ENCODE peak calls at places on chromosomes 13 and 19, in five cellular contexts. L is mesenchymal stem cell; X is adrenal gland; G is CD8-positive, alpha-beta memory T cell; Z is AG04450. S is an unnamed sample. For H3K9me3, the result is how much of the 10 kb centered on the place peaks cover.

GRCh38 chr13:21730186-21730880 is 59.5 kb downstream of the FGF9 start:
- DNase-seq in L (no peak), X (no peak), G (no peak), Z (no peak), S (no peak)

GRCh38 chr13:110799246-110800236 is 86.0 kb downstream of the ING1 start:
- DNase-seq in L (peak), X (no peak), G (no peak), Z (peak), S (peak)

GRCh38 chr13:63481334-63481733 is 2065.7 kb upstream of the PCDH20 start:
- DNase-seq in L (peak), X (no peak), G (no peak), Z (no peak), S (no peak)

GRCh38 chr13:33761744-33762143 is 56.2 kb upstream of the RFC3 start:
- DNase-seq in L (no peak), X (no peak), G (no peak), Z (no peak), S (no peak)

GRCh38 chr19:48935864-48936263 is 2.4 kb downstream of the DHDH start:
- DNase-seq in L (no peak), X (no peak), G (no peak), Z (no peak), S (peak)

GRCh38 chr13:22316494-22317025 is 645.7 kb downstream of the FGF9 start:
- DNase-seq in L (no peak), X (no peak), G (no peak), Z (no peak), S (no peak)

GRCh38 chr19:48887861-48888612 is 10.5 kb downstream of the TULP2 start:
- DNase-seq in L (no peak), X (no peak), G (no peak), Z (no peak), S (no peak)

GRCh38 chr19:29724102-29724641 is 9.1 kb upstream of the C19orf12 start:
- DNase-seq in L (peak), X (no peak), G (no peak), Z (no peak), S (no peak)

GRCh38 chr19:29001922-29002247 is 211.1 kb downstream of the UQCRFS1 start:
- DNase-seq in L (no peak), X (no peak), G (no peak), Z (no peak), S (no peak)

GRCh38 chr13:108777421-108778420 is 148.3 kb downstream of the MYO16 start:
- DNase-seq in L (peak), X (no peak), G (no peak), Z (peak), S (no peak)

GRCh38 chr13:75760182-75760981 is 124.3 kb downstream of the LMO7 start:
- DNase-seq in L (no peak), X (no peak), G (no peak), Z (no peak), S (no peak)

GRCh38 chr13:59774511-59774911 is 389.2 kb downstream of the DIAPH3 start:
- DNase-seq in L (peak), X (no peak), G (no peak), Z (peak), S (no peak)

GRCh38 chr19:16078759-16079707 is 2.7 kb downstream of the TPM4 start:
- DNase-seq in L (peak), X (no peak), G (peak), Z (peak), S (peak)

GRCh38 chr13:34416833-34417425 is 525.1 kb upstream of the NBEA start:
- DNase-seq in L (no peak), X (no peak), G (no peak), Z (peak), S (peak)

GRCh38 chr13:75702476-75702875 is 66.3 kb downstream of the LMO7 start:
- DNase-seq in L (no peak), X (no peak), G (no peak), Z (no peak), S (no peak)

GRCh38 chr13:113930711-113931637 is 42.9 kb downstream of the C13orf46 start:
- DNase-seq in L (no peak), X (peak), G (peak), Z (no peak), S (no peak)

GRCh38 chr19:29837448-29837961 is 25.7 kb downstream of the CCNE1 start:
- DNase-seq in L (no peak), X (no peak), G (peak), Z (no peak), S (no peak)

GRCh38 chr19:14022469-14022868 is 5.5 kb upstream of the RLN3 start:
- DNase-seq in L (no peak), X (no peak), G (no peak), Z (no peak), S (no peak)

GRCh38 chr19:55440411-55441105 is 2.5 kb downstream of the SHISA7 start:
- DNase-seq in L (no peak), X (no peak), G (no peak), Z (no peak), S (no peak)

GRCh38 chr13:75442736-75443234 is 39.2 kb downstream of the TBC1D4 start:
- DNase-seq in L (peak), X (no peak), G (no peak), Z (no peak), S (peak)

GRCh38 chr19:42280761-42281174 is 11.7 kb downstream of the CIC start:
- DNase-seq in L (peak), X (peak), G (no peak), Z (no peak), S (peak)

GRCh38 chr13:109345433-109345941 is 440.9 kb downstream of the IRS2 start:
- DNase-seq in L (peak), X (no peak), G (no peak), Z (no peak), S (no peak)

GRCh38 chr13:102555914-102556553 is 40.8 kb upstream of the TPP2 start:
- DNase-seq in L (peak), X (no peak), G (peak), Z (no peak), S (no peak)

GRCh38 chr19:23283925-23284324 is 33.7 kb upstream of the ZNF724 start:
- DNase-seq in L (peak), X (no peak), G (peak), Z (no peak), S (peak)

GRCh38 chr19:50562996-50563395 is 5.2 kb downstream of the LRRC4B start:
- DNase-seq in L (no peak), X (no peak), G (no peak), Z (no peak), S (no peak)

GRCh38 chr13:57925250-57925649 is 293.7 kb downstream of the PCDH17 start:
- DNase-seq in L (peak), X (no peak), G (no peak), Z (no peak), S (no peak)

GRCh38 chr13:31768351-31768750 is 29.0 kb downstream of the RXFP2 start:
- DNase-seq in L (no peak), X (no peak), G (no peak), Z (no peak), S (no peak)
- H3K27ac ChIP-seq in L (no peak), X (no peak), G (no peak), Z (no peak), S (no peak)

GRCh38 chr13:112842931-112843391 is 126.1 kb upstream of the MCF2L start:
- DNase-seq in L (no peak), X (no peak), G (no peak), Z (no peak), S (no peak)

GRCh38 chr13:112844411-112844810 is 124.6 kb upstream of the MCF2L start:
- DNase-seq in L (no peak), X (no peak), G (no peak), Z (no peak), S (no peak)

GRCh38 chr13:112844879-112845278 is 124.1 kb upstream of the MCF2L start:
- DNase-seq in L (no peak), X (no peak), G (no peak), Z (no peak), S (no peak)

GRCh38 chr13:112842343-112842856 is 126.6 kb upstream of the MCF2L start:
- DNase-seq in L (peak), X (no peak), G (no peak), Z (no peak), S (peak)

GRCh38 chr13:112843392-112844250 is 125.4 kb upstream of the MCF2L start:
- DNase-seq in L (no peak), X (no peak), G (no peak), Z (no peak), S (no peak)
- H3K9me3 ChIP-seq in L (under half), X (under half), G (under half), Z (under half), S (under half)

DNA sequence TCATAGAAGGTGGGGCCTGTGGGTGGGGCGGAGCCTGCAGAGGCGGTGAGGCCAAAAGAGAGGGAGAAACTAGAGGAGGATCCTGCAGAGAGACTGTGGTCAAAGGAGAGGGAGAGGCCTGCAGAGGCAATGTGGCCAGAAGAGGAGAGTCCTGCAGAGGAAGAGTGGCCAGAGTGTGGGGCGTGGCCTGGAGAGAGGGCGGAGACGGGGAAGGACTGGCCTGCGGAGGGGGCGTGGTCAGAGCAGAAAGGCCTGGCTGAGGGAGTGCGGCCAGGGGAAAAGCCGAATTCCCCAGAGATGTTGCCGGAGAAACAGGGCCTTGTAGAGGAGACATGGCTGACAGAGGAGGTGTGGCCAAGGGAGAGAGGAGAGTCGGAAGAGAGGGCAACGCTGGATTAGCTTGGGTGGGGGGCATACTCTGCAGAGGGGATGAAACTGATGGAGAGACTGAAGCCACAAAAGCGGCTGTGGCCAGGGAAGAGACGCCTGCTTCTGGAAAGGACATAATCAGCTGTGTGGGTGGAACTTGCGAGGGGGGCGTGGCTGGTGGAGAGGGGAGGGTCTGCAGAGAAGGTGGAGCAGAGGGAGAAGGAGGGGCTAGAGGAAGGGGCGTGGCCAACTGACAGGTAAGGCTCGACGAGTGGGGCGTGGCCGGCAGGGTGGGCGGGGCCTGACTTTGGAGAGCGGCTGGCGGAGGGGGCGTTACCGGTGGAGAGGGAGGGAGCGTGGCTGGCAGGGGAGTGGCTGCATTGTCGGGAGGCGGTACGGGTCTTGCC is 2.5 kb downstream of the PRR36 start:
- DNase-seq in L (peak), X (peak), G (peak), Z (peak), S (peak)
- H3K27ac ChIP-seq in L (peak), X (peak), G (peak), Z (peak), S (no peak)

GRCh38 chr19:21947775-21948174 is 63.0 kb downstream of the ZNF208 start:
- DNase-seq in L (no peak), X (no peak), G (no peak), Z (no peak), S (no peak)
- H3K9me3 ChIP-seq in L (half or more), X (under half), G (under half), Z (under half), S (under half)

GRCh38 chr13:44679602-44680001 is 103.5 kb upstream of the TSC22D1 start:
- DNase-seq in L (peak), X (no peak), G (no peak), Z (no peak), S (no peak)

GRCh38 chr13:44685641-44686040 is 109.5 kb upstream of the TSC22D1 start:
- DNase-seq in L (no peak), X (no peak), G (no peak), Z (no peak), S (no peak)

GRCh38 chr13:44686478-44687071 is 110.4 kb upstream of the TSC22D1 start:
- DNase-seq in L (no peak), X (no peak), G (no peak), Z (no peak), S (no peak)

GRCh38 chr13:44676534-44676933 is 100.4 kb upstream of the TSC22D1 start:
- DNase-seq in L (no peak), X (no peak), G (no peak), Z (no peak), S (no peak)

DNA sequence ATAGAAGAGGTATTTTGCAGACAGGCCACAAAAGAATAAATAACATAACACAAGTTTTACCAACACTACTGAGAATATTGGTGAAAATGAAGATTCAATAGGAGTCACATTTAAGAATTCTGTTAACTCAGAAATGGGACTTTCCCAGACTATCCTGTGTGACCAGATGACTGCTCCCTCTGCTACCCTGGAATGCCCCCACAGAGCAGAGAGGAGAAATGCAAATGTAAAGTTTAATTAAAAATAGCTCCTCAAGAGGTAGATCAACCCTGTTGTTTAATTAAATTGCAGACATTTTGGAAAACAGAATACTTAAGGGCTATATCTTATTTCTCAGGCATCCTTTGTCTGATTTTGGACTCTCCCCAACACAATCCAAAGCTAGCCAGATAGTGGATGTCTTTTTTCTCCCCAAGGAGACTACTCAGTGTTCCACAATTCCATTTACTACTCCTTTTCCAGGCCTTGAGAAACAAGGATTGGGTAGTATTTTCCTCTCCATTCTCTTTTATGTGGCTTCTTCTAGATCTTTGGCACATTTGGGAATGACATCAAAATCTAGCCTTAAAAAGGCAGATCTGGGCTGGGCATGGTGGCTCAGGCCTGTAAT is 104.7 kb upstream of the TSC22D1 start:
- DNase-seq in L (no peak), X (no peak), G (no peak), Z (no peak), S (no peak)
- H3K27ac ChIP-seq in L (no peak), X (no peak), G (no peak), Z (no peak), S (no peak)

GRCh38 chr13:19152403-19152802 is 29.2 kb downstream of the TUBA3C start:
- DNase-seq in L (no peak), X (no peak), G (no peak), Z (no peak), S (no peak)

GRCh38 chr13:19153782-19154450 is 27.7 kb downstream of the TUBA3C start:
- DNase-seq in L (no peak), X (no peak), G (no peak), Z (no peak), S (no peak)

GRCh38 chr13:19155321-19155861 is 26.2 kb downstream of the TUBA3C start:
- DNase-seq in L (no peak), X (no peak), G (no peak), Z (no peak), S (no peak)

GRCh38 chr13:19156013-19156825 is 25.4 kb downstream of the TUBA3C start:
- DNase-seq in L (no peak), X (no peak), G (no peak), Z (no peak), S (no peak)

GRCh38 chr13:19154843-19155242 is 26.8 kb downstream of the TUBA3C start:
- DNase-seq in L (no peak), X (no peak), G (no peak), Z (no peak), S (no peak)
- H3K9me3 ChIP-seq in L (under half), X (under half), G (under half), Z (half or more), S (under half)